ENCODE peak calls at places on chromosomes 13 and 19, in four cellular contexts. One of them, this sample, is unnamed.

GRCh38 chr19:43809762-43810696 is 7.8 kb upstream of the LYPD5 start:
- DNase-seq in K562: peak
- DNase-seq in GM12878: peak
- DNase-seq in H1: no peak
- DNase-seq in this sample: peak

GRCh38 chr19:46913852-46914430 is 53.1 kb downstream of the ARHGAP35 start:
- DNase-seq in K562: no peak
- DNase-seq in GM12878: peak
- DNase-seq in H1: no peak
- DNase-seq in this sample: no peak

GRCh38 chr13:48185018-48185417 is 48.0 kb upstream of the ITM2B start:
- DNase-seq in K562: no peak
- DNase-seq in GM12878: no peak
- DNase-seq in H1: no peak
- DNase-seq in this sample: no peak

GRCh38 chr13:44191504-44192171 is 182.0 kb upstream of the SERP2 start:
- DNase-seq in K562: peak
- DNase-seq in GM12878: no peak
- DNase-seq in H1: no peak
- DNase-seq in this sample: peak

GRCh38 chr13:110409581-110409992 is 102.5 kb downstream of the COL4A2 start:
- DNase-seq in K562: no peak
- DNase-seq in GM12878: no peak
- DNase-seq in H1: no peak
- DNase-seq in this sample: no peak

GRCh38 chr13:72726721-72727416 is 560 bp downstream of the MZT1 start:
- DNase-seq in K562: peak
- DNase-seq in GM12878: no peak
- DNase-seq in H1: no peak
- DNase-seq in this sample: peak

GRCh38 chr19:35027851-35028599 is 2.2 kb upstream of the SCN1B start:
- DNase-seq in K562: no peak
- DNase-seq in GM12878: no peak
- DNase-seq in H1: no peak
- DNase-seq in this sample: no peak

GRCh38 chr13:114143806-114144605 is 11.6 kb upstream of the RASA3 start:
- DNase-seq in K562: peak
- DNase-seq in GM12878: no peak
- DNase-seq in H1: no peak
- DNase-seq in this sample: peak

GRCh38 chr19:57002765-57003164 is 117.0 kb upstream of the USP29 start:
- DNase-seq in K562: no peak
- DNase-seq in GM12878: no peak
- DNase-seq in H1: no peak
- DNase-seq in this sample: no peak

GRCh38 chr19:58047672-58048071 is 11.4 kb upstream of the ZNF135 start:
- DNase-seq in K562: no peak
- DNase-seq in GM12878: no peak
- DNase-seq in H1: no peak
- DNase-seq in this sample: no peak

GRCh38 chr13:102394158-102395053 is 7.4 kb downstream of the FGF14 start:
- DNase-seq in K562: peak
- DNase-seq in GM12878: peak
- DNase-seq in H1: peak
- DNase-seq in this sample: peak

GRCh38 chr13:106942558-106942957 is 374.6 kb upstream of the ARGLU1 start:
- DNase-seq in K562: no peak
- DNase-seq in GM12878: no peak
- DNase-seq in H1: no peak
- DNase-seq in this sample: no peak

GRCh38 chr13:20609145-20609544 is 42.2 kb downstream of the IFT88 start:
- DNase-seq in K562: no peak
- DNase-seq in GM12878: no peak
- DNase-seq in H1: no peak
- DNase-seq in this sample: no peak

GRCh38 chr13:94416454-94417080 is 62.9 kb downstream of the DCT start:
- DNase-seq in K562: no peak
- DNase-seq in GM12878: no peak
- DNase-seq in H1: peak
- DNase-seq in this sample: peak

GRCh38 chr19:2355168-2356035 is 4.7 kb upstream of the TMPRSS9 start:
- DNase-seq in K562: no peak
- DNase-seq in GM12878: no peak
- DNase-seq in H1: no peak
- DNase-seq in this sample: no peak

GRCh38 chr13:92483894-92484293 is 742.7 kb upstream of the GPC6 start:
- DNase-seq in K562: no peak
- DNase-seq in GM12878: no peak
- DNase-seq in H1: no peak
- DNase-seq in this sample: no peak
- TF ChIP-seq NRF1 in K562: no peak
- TF ChIP-seq NRF1 in GM12878: no peak
- TF ChIP-seq NRF1 in H1: no peak
- TF ChIP-seq NRF1 in this sample: no peak

GRCh38 chr19:3372413-3372812 is 6.0 kb downstream of the NFIC start:
- DNase-seq in K562: no peak
- DNase-seq in GM12878: no peak
- DNase-seq in H1: no peak
- DNase-seq in this sample: no peak

GRCh38 chr19:3370728-3371591 is 4.6 kb downstream of the NFIC start:
- DNase-seq in K562: no peak
- DNase-seq in GM12878: no peak
- DNase-seq in H1: no peak
- DNase-seq in this sample: no peak

GRCh38 chr19:3375221-3376088 is 9.1 kb downstream of the NFIC start:
- DNase-seq in K562: peak
- DNase-seq in GM12878: no peak
- DNase-seq in H1: no peak
- DNase-seq in this sample: peak

GRCh38 chr19:3373971-3374368 is 7.6 kb downstream of the NFIC start:
- DNase-seq in K562: no peak
- DNase-seq in GM12878: no peak
- DNase-seq in H1: no peak
- DNase-seq in this sample: no peak

GRCh38 chr19:3374369-3375112 is 8.2 kb downstream of the NFIC start:
- DNase-seq in K562: peak
- DNase-seq in GM12878: no peak
- DNase-seq in H1: no peak
- DNase-seq in this sample: peak
- TF ChIP-seq NRF1 in K562: no peak
- TF ChIP-seq NRF1 in GM12878: no peak
- TF ChIP-seq NRF1 in H1: no peak
- TF ChIP-seq NRF1 in this sample: no peak

DNA sequence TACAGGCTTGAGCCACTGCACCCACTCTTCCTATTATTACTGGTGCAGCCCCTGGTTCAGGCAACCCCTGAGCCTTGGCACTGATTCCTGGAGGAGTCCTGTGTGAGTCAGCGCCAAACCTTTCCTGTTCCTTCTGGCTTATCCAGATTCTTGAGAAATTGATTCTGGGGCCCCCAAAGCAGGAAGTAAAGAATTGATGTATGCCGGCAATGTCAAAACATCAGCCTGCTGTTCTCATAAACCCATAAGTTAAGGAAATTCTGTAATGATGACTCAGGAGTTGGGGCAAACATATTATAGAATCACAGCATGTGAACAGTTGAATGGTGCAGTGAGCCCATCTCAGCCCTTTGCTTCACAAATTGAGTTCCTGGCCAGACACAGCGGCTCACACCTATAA is 1.4 kb upstream of the OR7G3 start:
- DNase-seq in K562: no peak
- DNase-seq in GM12878: no peak
- DNase-seq in H1: no peak
- DNase-seq in this sample: no peak
- TF ChIP-seq NRF1 in K562: no peak
- TF ChIP-seq NRF1 in GM12878: no peak
- TF ChIP-seq NRF1 in H1: no peak
- TF ChIP-seq NRF1 in this sample: no peak

GRCh38 chr13:34971473-34971872 is 29.4 kb downstream of the NBEA start:
- DNase-seq in K562: no peak
- DNase-seq in GM12878: no peak
- DNase-seq in H1: no peak
- DNase-seq in this sample: no peak
- TF ChIP-seq NRF1 in K562: no peak
- TF ChIP-seq NRF1 in GM12878: no peak
- TF ChIP-seq NRF1 in H1: no peak
- TF ChIP-seq NRF1 in this sample: no peak

GRCh38 chr19:38307076-38307475 is 3.0 kb downstream of the C19orf33 start:
- DNase-seq in K562: no peak
- DNase-seq in GM12878: no peak
- DNase-seq in H1: no peak
- DNase-seq in this sample: no peak
- TF ChIP-seq NRF1 in K562: no peak
- TF ChIP-seq NRF1 in GM12878: no peak
- TF ChIP-seq NRF1 in H1: no peak
- TF ChIP-seq NRF1 in this sample: no peak

GRCh38 chr19:6916952-6917351 is 29.6 kb downstream of the ADGRE1 start:
- DNase-seq in K562: no peak
- DNase-seq in GM12878: no peak
- DNase-seq in H1: no peak
- DNase-seq in this sample: no peak
- TF ChIP-seq NRF1 in K562: no peak
- TF ChIP-seq NRF1 in GM12878: no peak
- TF ChIP-seq NRF1 in H1: no peak
- TF ChIP-seq NRF1 in this sample: no peak

GRCh38 chr13:101267656-101268055 is 148.7 kb downstream of the NALCN start:
- DNase-seq in K562: no peak
- DNase-seq in GM12878: no peak
- DNase-seq in H1: no peak
- DNase-seq in this sample: no peak
- TF ChIP-seq NRF1 in K562: no peak
- TF ChIP-seq NRF1 in GM12878: no peak
- TF ChIP-seq NRF1 in H1: no peak
- TF ChIP-seq NRF1 in this sample: no peak